ENCODE peak calls at places on chromosome 18, in eight cellular contexts. R is endothelial cell of umbilical vein, I is H1, U is neural progenitor cell, W is fibroblast of lung, H is PC-9, D is HCT116, P is astrocyte. Y is an unnamed sample.

GRCh38 chr18:73365018-73365417 is 497.2 kb upstream of the NETO1 start:
- DNase-seq in I (no peak), R (no peak), D (no peak), U (no peak), P (peak; percentile 93), H (no peak), W (peak; percentile 60), Y (no peak)

GRCh38 chr18:6650063-6650462 is 79.5 kb upstream of the ARHGAP28 start:
- DNase-seq in W (no peak), I (no peak), D (no peak), U (no peak), P (no peak), R (no peak), H (no peak), Y (no peak)

GRCh38 chr18:77131652-77132368 is 773 bp downstream of the MBP start:
- DNase-seq in D (no peak), I (no peak), H (peak; percentile 49), R (no peak), P (no peak), U (peak; percentile 45), W (no peak), Y (no peak)

GRCh38 chr18:68660355-68661183 is 54.3 kb downstream of the TMX3 start:
- DNase-seq in W (peak; percentile 80), I (no peak), U (peak; percentile 72), D (peak; percentile 29), H (no peak), P (peak; percentile 32), R (peak; percentile 42), Y (peak; percentile 76)

GRCh38 chr18:13418013-13418710 is 199.6 kb downstream of the LDLRAD4 start:
- DNase-seq in P (no peak), I (no peak), R (no peak), D (no peak), W (no peak), U (no peak), H (no peak), Y (no peak)

GRCh38 chr18:78875268-78875997 is 104.2 kb upstream of the SALL3 start:
- DNase-seq in I (peak; percentile 36), D (peak; percentile 19), P (no peak), U (peak; percentile 72), W (no peak), R (no peak), H (peak; percentile 5), Y (peak; percentile 58)

GRCh38 chr18:50284226-50284885 is 3.0 kb upstream of the MBD1 start:
- DNase-seq in I (no peak), U (no peak), P (no peak), W (no peak), D (peak; percentile 15), H (peak; percentile 61), R (no peak), Y (no peak)

GRCh38 chr18:80105369-80106167 is 3.5 kb upstream of the ADNP2 start:
- DNase-seq in I (no peak), W (no peak), U (no peak), R (no peak), H (no peak), D (no peak), P (no peak), Y (no peak)

GRCh38 chr18:22510697-22511096 is 93.0 kb upstream of the CTAGE1 start:
- DNase-seq in P (no peak), W (no peak), H (no peak), I (no peak), R (no peak), D (no peak), U (no peak), Y (no peak)

GRCh38 chr18:50973367-50974126 is 5.7 kb downstream of the ELAC1 start:
- DNase-seq in U (no peak), W (peak; percentile 59), H (no peak), D (no peak), I (no peak), P (peak; percentile 45), R (no peak), Y (no peak)

GRCh38 chr18:36676629-36677028 is 152.2 kb downstream of the TPGS2 start:
- DNase-seq in H (no peak), P (no peak), R (no peak), I (no peak), W (no peak), U (no peak), D (no peak), Y (no peak)

DNA sequence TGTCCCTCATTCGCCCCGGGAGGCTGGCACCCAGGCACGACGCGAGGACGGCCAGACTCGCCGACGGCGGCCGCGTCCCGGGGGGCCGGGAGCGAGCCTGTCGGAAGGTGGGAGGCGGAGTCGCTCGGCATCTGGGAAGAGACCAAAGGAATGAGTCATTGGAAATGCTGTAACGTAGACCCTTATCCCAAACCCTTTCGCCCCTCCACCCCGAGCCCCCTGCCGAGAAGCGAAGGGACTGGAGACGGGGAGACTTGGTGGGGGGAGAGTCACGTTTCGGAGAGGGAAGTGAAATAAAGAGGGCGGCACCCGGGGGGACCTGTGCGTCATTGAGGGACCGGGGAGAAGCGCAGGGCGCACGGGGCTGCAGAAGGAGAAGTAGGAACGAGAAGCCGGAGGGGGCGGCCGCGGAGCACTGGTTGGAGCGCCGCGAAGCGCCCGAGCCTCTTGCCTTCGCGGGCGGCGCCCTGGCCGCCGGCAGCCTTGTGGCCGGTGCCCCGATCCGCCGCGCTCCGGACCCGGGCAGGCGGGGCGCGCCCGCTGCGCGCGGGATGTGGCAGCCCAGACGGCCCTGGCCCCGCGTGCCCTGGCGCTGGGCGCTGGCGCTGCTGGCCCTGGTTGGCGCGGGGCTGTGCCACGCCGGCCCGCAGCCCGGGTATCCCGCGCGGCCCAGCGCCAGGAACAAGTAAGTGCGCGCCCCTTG is at the start of gene EMILIN2:
- DNase-seq in W (peak; percentile 56), P (peak; percentile 32), D (no peak), U (peak; percentile 70), H (peak; percentile 10), I (no peak), R (peak; percentile 18), Y (peak; percentile 84)
- TF ChIP-seq EZH2 in W (no peak), P (no peak), D (no peak), U (no peak), H (peak; percentile 48), I (peak; percentile 43), R (no peak), Y (no peak)

GRCh38 chr18:45107425-45107824 is 426.7 kb downstream of the SETBP1 start:
- DNase-seq in D (no peak), P (peak; percentile 82), U (no peak), R (no peak), I (no peak), W (peak; percentile 23), H (no peak), Y (no peak)
- H3K4me1 ChIP-seq in D (no peaks in the 10 kb centered on the region), P (peaks cover 10% of the 10 kb centered on the region), U (peaks cover 18% of the 10 kb centered on the region), R (no peaks in the 10 kb centered on the region), I (peaks cover 3% of the 10 kb centered on the region), W (peaks cover 4% of the 10 kb centered on the region), H (no peaks in the 10 kb centered on the region), Y (no peaks in the 10 kb centered on the region)

DNA sequence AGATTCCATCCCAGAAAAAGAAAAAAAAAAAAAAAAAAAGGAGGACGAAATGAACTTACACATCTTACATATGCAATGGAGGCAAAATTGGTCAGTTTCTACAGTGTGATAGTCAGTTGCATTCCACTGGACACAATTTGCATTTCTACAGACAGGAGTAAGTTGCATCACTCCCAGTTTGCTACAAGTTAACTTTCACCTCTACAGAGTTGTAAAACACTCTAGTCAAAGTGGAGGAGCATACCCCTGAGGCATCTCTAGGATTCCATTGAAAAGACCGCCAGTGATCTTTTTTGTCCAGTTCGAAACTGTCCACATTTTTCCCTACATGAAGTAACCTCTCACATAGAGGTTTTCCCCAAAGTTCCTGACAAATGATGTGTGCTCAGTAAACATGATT is 202.8 kb downstream of the VAPA start:
- DNase-seq in R (no peak), W (peak; percentile 14), P (no peak), D (no peak), I (no peak), H (no peak), U (no peak), Y (no peak)
- TF ChIP-seq EZH2 in R (no peak), W (no peak), P (no peak), D (no peak), I (no peak), H (no peak), U (no peak), Y (no peak)

GRCh38 chr18:9740076-9740475 is 32.0 kb downstream of the RAB31 start:
- DNase-seq in R (no peak), I (no peak), U (no peak), P (no peak), W (no peak), D (no peak), H (no peak), Y (no peak)
- H3K4me1 ChIP-seq in R (peaks cover 46% of the 10 kb centered on the region), I (peaks cover 14% of the 10 kb centered on the region), U (peaks cover 9% of the 10 kb centered on the region), P (peaks cover 53% of the 10 kb centered on the region), W (peaks cover 17% of the 10 kb centered on the region), D (peaks cover 80% of the 10 kb centered on the region), H (peaks cover 92% of the 10 kb centered on the region), Y (peaks cover 25% of the 10 kb centered on the region)

GRCh38 chr18:33579868-33580205 is 1.8 kb downstream of the ASXL3 start:
- DNase-seq in P (no peak), I (no peak), W (peak; percentile 18), D (no peak), U (peak; percentile 22), H (no peak), R (no peak), Y (no peak)

GRCh38 chr18:33576999-33577687 is 876 bp upstream of the ASXL3 start:
- DNase-seq in P (no peak), U (no peak), H (no peak), R (peak; percentile 4), W (peak; percentile 27), D (no peak), I (no peak), Y (no peak)

GRCh38 chr18:33578371-33579146 is 540 bp downstream of the ASXL3 start:
- DNase-seq in W (no peak), D (no peak), U (peak; percentile 72), R (no peak), H (no peak), P (peak; percentile 3), I (no peak), Y (peak; percentile 15)

GRCh38 chr18:33579147-33579867 is 1.3 kb downstream of the ASXL3 start:
- DNase-seq in W (peak; percentile 43), D (no peak), R (peak; percentile 25), I (no peak), P (no peak), H (no peak), U (peak; percentile 67), Y (no peak)

DNA sequence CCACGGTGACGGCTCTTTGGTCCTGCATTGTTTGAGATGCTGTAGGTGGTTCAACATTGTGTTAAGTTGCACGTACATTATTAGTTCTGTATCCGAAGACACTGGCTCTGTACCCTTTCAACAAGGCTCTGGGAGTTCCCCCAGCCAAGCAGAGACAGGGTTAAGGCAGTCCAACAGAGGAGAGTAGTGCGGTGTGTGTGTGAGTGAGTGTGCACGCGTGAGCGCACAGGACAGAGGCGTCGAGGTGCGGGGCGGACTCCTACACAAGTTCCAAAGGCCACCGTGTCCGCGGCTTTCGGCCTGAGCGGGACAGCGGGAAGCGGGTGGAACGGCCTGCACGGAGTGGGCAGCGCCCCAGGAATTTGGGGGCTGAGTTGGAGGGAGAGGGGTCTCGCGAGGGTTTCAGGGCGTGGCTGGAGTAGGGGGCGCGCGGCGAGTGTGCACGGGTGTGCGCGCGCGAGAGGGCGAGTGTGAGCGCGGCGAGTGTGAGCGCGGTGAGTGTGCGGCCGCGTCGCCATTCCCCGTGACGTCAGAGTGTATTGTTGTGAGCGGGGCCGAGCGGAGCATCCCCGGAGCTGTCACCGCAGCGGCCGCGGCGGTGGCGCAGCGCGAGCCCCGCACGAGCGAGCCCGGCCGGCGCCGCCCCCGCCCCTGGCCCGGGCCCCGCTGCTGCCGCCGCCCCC is at the start of gene ASXL3:
- DNase-seq in P (peak; percentile 8), R (peak; percentile 45), W (peak; percentile 51), D (no peak), U (peak; percentile 80), H (no peak), I (no peak), Y (peak; percentile 20)
- TF ChIP-seq EZH2 in P (no peak), R (no peak), W (peak; percentile 93), D (no peak), U (no peak), H (no peak), I (no peak), Y (no peak)

GRCh38 chr18:8802031-8802679 is 96.8 kb downstream of the MTCL1 start:
- DNase-seq in H (no peak), D (no peak), R (no peak), I (no peak), P (peak; percentile 75), U (peak; percentile 24), W (no peak), Y (no peak)
- H3K4me1 ChIP-seq in H (peaks cover 59% of the 10 kb centered on the region), D (peaks cover 57% of the 10 kb centered on the region), R (peaks cover 29% of the 10 kb centered on the region), I (peaks cover 9% of the 10 kb centered on the region), P (peaks cover 45% of the 10 kb centered on the region), U (peaks cover 31% of the 10 kb centered on the region), W (peaks cover 38% of the 10 kb centered on the region), Y (no peaks in the 10 kb centered on the region)

Y was measured in A673.